ENCODE peak calls at places on chromosomes 2 and 18, in ten cellular contexts. M is GM23248, K is tibial nerve, J is PC-9, V is RWPE2, Z is H9, Y is pancreas, D is Peyer's patch, B is SJSA1, E is mesendoderm. N is an unnamed sample.

GRCh38 chr2:207162319-207162718 is 3.4 kb downstream of the KLF7 start:
- DNase-seq in M (peak; percentile 81), K (no peak), J (no peak), V (no peak), Z (no peak), Y (no peak), D (no peak), B (peak; percentile 50), E (no peak), N (no peak)

GRCh38 chr2:5696741-5697521 is 4.7 kb downstream of the SOX11 start:
- DNase-seq in M (peak; percentile 44), K (no peak), J (no peak), V (no peak), Z (peak; percentile 70), Y (no peak), D (no peak), B (no peak), E (peak; percentile 82), N (no peak)

GRCh38 chr2:128424806-128425205 is 106.1 kb upstream of the HS6ST1 start:
- DNase-seq in M (peak; percentile 47), K (no peak), J (peak; percentile 73), V (no peak), Z (peak; percentile 17), Y (no peak), D (peak; percentile 9), B (no peak), E (peak; percentile 91), N (no peak)

GRCh38 chr2:9403924-9404323 is 19.4 kb downstream of the ITGB1BP1 start:
- DNase-seq in M (peak; percentile 66), K (no peak), J (peak; percentile 60), V (no peak), Z (no peak), Y (no peak), D (no peak), B (no peak), E (no peak), N (no peak)

GRCh38 chr2:75065402-75066008 is 107.1 kb downstream of the POLE4 start:
- DNase-seq in M (peak; percentile 64), K (no peak), J (no peak), V (no peak), Z (no peak), Y (no peak), D (no peak), B (peak; percentile 65), E (no peak), N (no peak)

GRCh38 chr18:63236990-63237389 is 82.6 kb downstream of the BCL2 start:
- DNase-seq in M (peak; percentile 44), K (peak; percentile 64), J (no peak), V (no peak), Z (no peak), Y (no peak), D (no peak), B (no peak), E (no peak), N (no peak)

GRCh38 chr2:66462196-66462825 is 27.4 kb downstream of the MEIS1 start:
- DNase-seq in M (no peak), K (no peak), J (no peak), V (no peak), Z (no peak), Y (no peak), D (no peak), B (no peak), E (no peak), N (no peak)

GRCh38 chr2:172234716-172235661 is 132.3 kb upstream of the DLX2 start:
- DNase-seq in M (peak; percentile 39), K (no peak), J (no peak), V (no peak), Z (peak; percentile 83), Y (no peak), D (peak; percentile 79), B (no peak), E (peak; percentile 90), N (no peak)

DNA sequence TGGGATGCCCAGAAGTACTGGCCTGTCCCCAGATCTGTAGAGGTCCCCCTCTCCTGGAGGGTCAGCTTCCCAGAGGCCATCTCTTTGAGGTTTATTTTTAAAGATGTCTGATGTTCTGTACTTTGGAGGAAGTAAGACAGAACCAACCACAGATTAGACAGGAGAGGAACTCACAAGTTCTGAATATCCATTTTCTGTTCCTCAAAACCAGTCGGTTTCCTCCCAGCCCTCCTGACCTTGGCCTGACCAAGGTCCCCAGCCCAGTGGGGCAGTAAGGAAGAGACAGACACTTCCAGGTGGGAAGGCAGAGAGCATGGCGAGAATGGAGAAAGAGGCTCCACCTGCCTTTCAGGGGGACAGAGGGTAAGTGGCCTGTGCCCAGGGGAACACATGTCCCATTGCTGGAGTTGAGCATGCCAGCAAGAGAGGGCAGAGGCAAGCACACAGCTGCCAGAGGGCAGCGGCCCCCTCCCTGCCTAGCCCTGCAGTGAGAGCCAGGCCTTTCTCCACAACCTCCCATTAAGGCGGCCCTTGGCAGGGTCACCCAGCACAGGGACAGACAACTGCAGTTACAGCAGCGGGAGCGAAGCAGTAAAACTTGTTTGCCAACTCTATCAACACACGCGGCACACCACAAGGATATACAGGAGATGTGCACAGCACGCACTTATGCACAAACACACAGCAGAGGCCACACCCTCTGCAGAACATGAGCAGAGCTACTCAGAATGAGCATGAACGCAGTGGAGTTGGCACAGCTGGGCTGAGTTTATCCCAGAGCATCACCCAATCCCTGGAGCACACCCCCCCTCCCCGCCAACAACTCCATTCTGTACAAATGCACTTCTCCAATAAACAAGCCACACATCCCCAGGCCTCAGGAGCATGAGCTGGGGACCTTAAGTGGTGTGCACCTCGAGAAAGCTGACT is 18.5 kb upstream of the SEMA4C start:
- DNase-seq in M (no peak), K (no peak), J (peak; percentile 98), V (no peak), Z (no peak), Y (peak; percentile 55), D (no peak), B (no peak), E (no peak), N (no peak)
- H3K4me1 ChIP-seq in M (no peaks in the 10 kb centered on the region), K (peaks cover 83% of the 10 kb centered on the region), J (peaks cover 71% of the 10 kb centered on the region), V (peaks cover 40% of the 10 kb centered on the region), Z (peaks cover 7% of the 10 kb centered on the region), Y (no peaks in the 10 kb centered on the region), D (peaks cover 17% of the 10 kb centered on the region), B (peaks cover 9% of the 10 kb centered on the region), E (peaks cover 15% of the 10 kb centered on the region), N (peaks cover 25% of the 10 kb centered on the region)

DNA sequence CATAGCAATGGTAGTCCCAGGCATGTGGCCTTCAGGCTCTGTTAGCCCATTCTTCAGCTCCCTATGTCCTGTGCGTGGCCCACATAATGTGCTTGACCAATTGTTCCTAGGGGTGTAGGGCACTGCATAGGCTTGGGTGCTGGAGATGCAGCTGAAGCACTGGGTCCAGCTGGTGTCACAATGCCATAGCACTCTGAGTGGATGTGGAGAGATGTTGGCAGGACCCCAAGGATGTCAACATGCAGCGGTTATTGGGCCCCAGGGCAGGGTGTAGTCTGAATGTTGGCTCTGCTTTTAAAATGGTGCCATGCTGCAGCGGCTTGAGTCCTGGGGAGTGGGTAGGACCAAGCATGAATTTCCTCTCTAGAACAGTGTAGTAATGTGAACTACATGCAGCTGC is 148.2 kb downstream of the CSRNP3 start:
- DNase-seq in M (no peak), K (no peak), J (no peak), V (no peak), Z (no peak), Y (no peak), D (no peak), B (no peak), E (no peak), N (no peak)
- H3K4me1 ChIP-seq in M (peaks cover 10% of the 10 kb centered on the region), K (peaks cover 9% of the 10 kb centered on the region), J (no peaks in the 10 kb centered on the region), V (no peaks in the 10 kb centered on the region), Z (no peaks in the 10 kb centered on the region), Y (peaks cover 6% of the 10 kb centered on the region), D (no peaks in the 10 kb centered on the region), B (no peaks in the 10 kb centered on the region), E (no peaks in the 10 kb centered on the region), N (no peaks in the 10 kb centered on the region)

DNA sequence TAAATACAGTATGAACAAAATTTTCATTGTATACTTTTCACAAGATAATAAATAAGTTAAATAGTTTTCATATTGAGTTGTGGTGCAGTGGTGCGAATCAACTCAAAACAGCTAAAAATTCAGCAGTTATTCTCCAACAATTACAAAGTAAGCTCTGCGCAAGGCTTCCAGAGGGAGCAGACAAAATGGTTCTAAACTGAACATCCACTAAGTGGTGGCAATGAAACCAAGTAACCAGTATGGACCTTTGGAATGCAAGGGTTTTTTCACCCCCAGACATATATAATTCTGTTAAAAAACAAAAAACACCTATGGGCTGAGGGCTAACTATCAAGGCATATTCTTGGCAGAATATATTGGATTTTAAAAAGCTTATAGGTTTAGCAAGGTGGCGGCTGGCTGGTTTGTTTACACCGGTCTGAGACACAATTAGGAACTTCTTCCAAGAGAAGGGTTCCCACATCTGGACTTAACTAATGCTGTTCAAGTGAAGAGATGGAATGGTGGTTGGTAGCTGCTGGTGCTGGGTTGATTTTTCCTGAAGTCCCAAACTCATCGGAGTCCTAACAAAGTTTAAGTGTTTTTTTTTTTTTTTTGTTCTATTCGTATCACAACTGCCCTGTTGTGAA is 2.9 kb downstream of the ZFP36L2 start:
- DNase-seq in M (peak; percentile 69), K (no peak), J (no peak), V (no peak), Z (no peak), Y (no peak), D (no peak), B (no peak), E (no peak), N (no peak)
- H3K4me1 ChIP-seq in M (peaks cover 38% of the 10 kb centered on the region), K (peaks cover 54% of the 10 kb centered on the region), J (peaks cover 48% of the 10 kb centered on the region), V (peaks cover 30% of the 10 kb centered on the region), Z (peaks cover 9% of the 10 kb centered on the region), Y (peaks cover 23% of the 10 kb centered on the region), D (peaks cover 9% of the 10 kb centered on the region), B (peaks cover 76% of the 10 kb centered on the region), E (peaks cover 14% of the 10 kb centered on the region), N (peaks cover 28% of the 10 kb centered on the region)

GRCh38 chr2:60512641-60513040 is 40.8 kb downstream of the BCL11A start:
- DNase-seq in M (no peak), K (no peak), J (no peak), V (no peak), Z (no peak), Y (no peak), D (no peak), B (peak; percentile 23), E (no peak), N (no peak)

GRCh38 chr2:60513191-60513590 is 40.3 kb downstream of the BCL11A start:
- DNase-seq in M (no peak), K (no peak), J (no peak), V (no peak), Z (peak; percentile 15), Y (no peak), D (no peak), B (no peak), E (no peak), N (no peak)

GRCh38 chr2:60515751-60516226 is 37.7 kb downstream of the BCL11A start:
- DNase-seq in M (peak; percentile 96), K (no peak), J (no peak), V (no peak), Z (peak; percentile 24), Y (no peak), D (no peak), B (peak; percentile 69), E (no peak), N (no peak)

GRCh38 chr2:60514886-60515407 is 38.5 kb downstream of the BCL11A start:
- DNase-seq in M (no peak), K (no peak), J (no peak), V (no peak), Z (peak; percentile 27), Y (no peak), D (no peak), B (no peak), E (no peak), N (no peak)

DNA sequence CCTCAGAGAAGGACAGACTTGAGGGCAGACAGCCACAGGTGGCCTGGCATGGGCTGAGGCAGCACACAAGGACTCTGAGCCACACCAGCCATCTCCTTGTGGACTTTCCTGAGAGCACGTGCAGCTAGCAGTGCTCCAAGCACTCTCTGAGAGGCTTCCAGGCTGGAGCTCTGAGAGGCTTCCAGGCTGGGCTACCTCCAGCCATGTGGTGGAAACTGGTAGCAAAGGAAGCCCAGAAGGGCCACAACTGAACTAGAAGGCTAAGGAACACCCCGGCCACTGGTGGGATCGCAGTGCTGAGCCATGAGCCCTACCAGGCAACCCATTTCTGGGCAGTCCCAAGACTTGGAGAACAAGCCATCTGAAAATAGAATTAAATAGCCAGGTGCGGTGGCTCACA is 39.5 kb downstream of the BCL11A start:
- DNase-seq in M (no peak), K (no peak), J (no peak), V (no peak), Z (no peak), Y (no peak), D (no peak), B (no peak), E (no peak), N (no peak)
- H3K4me1 ChIP-seq in M (peaks cover 42% of the 10 kb centered on the region), K (no peaks in the 10 kb centered on the region), J (no peaks in the 10 kb centered on the region), V (no peaks in the 10 kb centered on the region), Z (peaks cover 48% of the 10 kb centered on the region), Y (no peaks in the 10 kb centered on the region), D (peaks cover 19% of the 10 kb centered on the region), B (peaks cover 33% of the 10 kb centered on the region), E (peaks cover 15% of the 10 kb centered on the region), N (no peaks in the 10 kb centered on the region)

N was measured in CD8-positive, alpha-beta T cell.